ENCODE peak calls at places on chromosomes 5 and 9, in eight cellular contexts. O is endothelial cell of umbilical vein, F is breast epithelium, T is transverse colon, Q is ovary, D is spleen, X is adrenal gland, I is IMR-90. M is an unnamed sample.

GRCh38 chr5:181245427-181246275 is 1.9 kb upstream of the RACK1 start:
- DNase-seq in O (no peak), F (no peak), T (peak; percentile 31), Q (no peak), D (peak; percentile 81), X (no peak), I (no peak), M (peak; percentile 38)

GRCh38 chr9:127138444-127138843 is 16.0 kb upstream of the ANGPTL2 start:
- DNase-seq in O (no peak), F (no peak), T (no peak), Q (peak; percentile 7), D (no peak), X (no peak), I (no peak), M (no peak)

GRCh38 chr5:167571824-167572223 is 719.6 kb upstream of the WWC1 start:
- DNase-seq in O (no peak), F (no peak), T (no peak), Q (no peak), D (no peak), X (no peak), I (no peak), M (no peak)

GRCh38 chr9:120610975-120611689 is 31.2 kb upstream of the CDK5RAP2 start:
- DNase-seq in O (no peak), F (no peak), T (no peak), Q (no peak), D (no peak), X (no peak), I (no peak), M (no peak)

GRCh38 chr9:84513981-84514380 is 155.5 kb upstream of the NTRK2 start:
- DNase-seq in O (no peak), F (no peak), T (no peak), Q (no peak), D (no peak), X (no peak), I (no peak), M (no peak)

GRCh38 chr9:11064853-11065252 is 452.1 kb upstream of the PTPRD start:
- DNase-seq in O (no peak), F (no peak), T (no peak), Q (no peak), D (no peak), X (no peak), I (no peak), M (no peak)

GRCh38 chr5:173893192-173893561 is 5.0 kb downstream of the CPEB4 start:
- DNase-seq in O (no peak), F (no peak), T (no peak), Q (no peak), D (no peak), X (no peak), I (no peak), M (no peak)

GRCh38 chr9:113992994-113993393 is 85.1 kb downstream of the AMBP start:
- DNase-seq in O (no peak), F (peak; percentile 22), T (no peak), Q (no peak), D (peak; percentile 66), X (no peak), I (no peak), M (no peak)

GRCh38 chr9:17481565-17481964 is 97.3 kb upstream of the SH3GL2 start:
- DNase-seq in O (no peak), F (no peak), T (no peak), Q (no peak), D (peak; percentile 41), X (no peak), I (no peak), M (no peak)

GRCh38 chr9:13915131-13915530 is 398.8 kb downstream of the NFIB start:
- DNase-seq in O (no peak), F (no peak), T (no peak), Q (no peak), D (no peak), X (no peak), I (no peak), M (no peak)

GRCh38 chr9:36402536-36402935 is 2.5 kb upstream of the RNF38 start:
- DNase-seq in O (no peak), F (no peak), T (no peak), Q (no peak), D (no peak), X (no peak), I (no peak), M (no peak)

GRCh38 chr9:131651160-131651559 is 88.7 kb downstream of the RAPGEF1 start:
- DNase-seq in O (no peak), F (no peak), T (no peak), Q (no peak), D (no peak), X (no peak), I (no peak), M (no peak)

GRCh38 chr9:37650873-37651768 is at the start of gene FRMPD1:
- DNase-seq in O (peak; percentile 39), F (peak; percentile 63), T (peak; percentile 81), Q (peak; percentile 22), D (peak; percentile 89), X (peak; percentile 71), I (peak; percentile 14), M (peak; percentile 76)

GRCh38 chr5:138082033-138082432 is 1.8 kb upstream of the WNT8A start:
- DNase-seq in O (no peak), F (no peak), T (no peak), Q (no peak), D (peak; percentile 24), X (no peak), I (no peak), M (no peak)

GRCh38 chr5:89028579-89029272 is 145.7 kb upstream of the MEF2C start:
- DNase-seq in O (no peak), F (no peak), T (no peak), Q (no peak), D (no peak), X (no peak), I (peak; percentile 13), M (no peak)

GRCh38 chr5:93622240-93622885 is 39.3 kb downstream of the NR2F1 start:
- DNase-seq in O (no peak), F (no peak), T (no peak), Q (peak; percentile 45), D (no peak), X (peak; percentile 47), I (peak; percentile 77), M (no peak)

GRCh38 chr5:67879619-67880357 is 335.8 kb upstream of the PIK3R1 start:
- DNase-seq in O (no peak), F (no peak), T (no peak), Q (no peak), D (no peak), X (no peak), I (no peak), M (no peak)

GRCh38 chr5:150394103-150394502 is 18.6 kb downstream of the CD74 start:
- DNase-seq in O (peak; percentile 11), F (no peak), T (no peak), Q (no peak), D (no peak), X (no peak), I (peak; percentile 84), M (no peak)

GRCh38 chr5:160197341-160198147 is 31.8 kb upstream of the FABP6 start:
- DNase-seq in O (peak; percentile 13), F (no peak), T (no peak), Q (no peak), D (no peak), X (peak; percentile 53), I (peak; percentile 44), M (peak; percentile 8)

GRCh38 chr5:176740702-176741565 is 69.4 kb upstream of the UNC5A start:
- DNase-seq in O (no peak), F (peak; percentile 46), T (no peak), Q (no peak), D (peak; percentile 64), X (no peak), I (no peak), M (no peak)

GRCh38 chr9:71760901-71761300 is 7.4 kb downstream of the CEMIP2 start:
- DNase-seq in O (no peak), F (no peak), T (no peak), Q (no peak), D (no peak), X (peak; percentile 83), I (no peak), M (no peak)

GRCh38 chr9:136860529-136860928 is 5.6 kb downstream of the EDF1 start:
- DNase-seq in O (no peak), F (no peak), T (peak; percentile 42), Q (no peak), D (peak; percentile 62), X (no peak), I (no peak), M (no peak)
- TF ChIP-seq POLR2A in O (no peak), F (no peak), T (no peak), Q (no peak), D (no peak), X (no peak), I (no peak), M (no peak)

DNA sequence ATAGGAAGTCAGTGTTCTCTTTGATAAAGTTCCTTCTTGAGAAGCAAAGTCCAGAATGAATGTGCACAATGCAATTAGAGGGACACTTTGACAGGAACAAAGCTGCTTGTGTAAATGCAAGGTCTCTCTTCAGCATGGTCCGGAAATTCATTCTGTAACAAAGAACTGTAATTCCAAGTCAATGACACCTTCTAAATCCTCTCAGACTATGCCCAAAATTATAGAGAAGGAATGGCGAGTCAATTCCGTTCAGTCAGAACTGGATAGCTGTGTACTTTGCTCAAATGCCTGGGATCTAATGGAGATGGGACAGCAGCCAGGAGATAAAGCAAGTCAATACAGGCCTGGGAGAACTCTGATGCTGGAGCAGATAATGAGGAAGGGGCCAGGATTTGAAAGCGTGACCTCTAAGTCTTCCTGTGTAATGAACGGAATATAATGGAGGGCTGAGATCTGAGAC is 96.4 kb upstream of the SPRY4 start:
- DNase-seq in O (peak; percentile 39), F (no peak), T (peak; percentile 42), Q (no peak), D (no peak), X (no peak), I (no peak), M (no peak)
- H3K36me3 ChIP-seq in O (no peaks in the 10 kb centered on the region), F (no peaks in the 10 kb centered on the region), T (no peaks in the 10 kb centered on the region), Q (no peaks in the 10 kb centered on the region), D (no peaks in the 10 kb centered on the region), X (no peaks in the 10 kb centered on the region), I (no peaks in the 10 kb centered on the region), M (no peaks in the 10 kb centered on the region)

DNA sequence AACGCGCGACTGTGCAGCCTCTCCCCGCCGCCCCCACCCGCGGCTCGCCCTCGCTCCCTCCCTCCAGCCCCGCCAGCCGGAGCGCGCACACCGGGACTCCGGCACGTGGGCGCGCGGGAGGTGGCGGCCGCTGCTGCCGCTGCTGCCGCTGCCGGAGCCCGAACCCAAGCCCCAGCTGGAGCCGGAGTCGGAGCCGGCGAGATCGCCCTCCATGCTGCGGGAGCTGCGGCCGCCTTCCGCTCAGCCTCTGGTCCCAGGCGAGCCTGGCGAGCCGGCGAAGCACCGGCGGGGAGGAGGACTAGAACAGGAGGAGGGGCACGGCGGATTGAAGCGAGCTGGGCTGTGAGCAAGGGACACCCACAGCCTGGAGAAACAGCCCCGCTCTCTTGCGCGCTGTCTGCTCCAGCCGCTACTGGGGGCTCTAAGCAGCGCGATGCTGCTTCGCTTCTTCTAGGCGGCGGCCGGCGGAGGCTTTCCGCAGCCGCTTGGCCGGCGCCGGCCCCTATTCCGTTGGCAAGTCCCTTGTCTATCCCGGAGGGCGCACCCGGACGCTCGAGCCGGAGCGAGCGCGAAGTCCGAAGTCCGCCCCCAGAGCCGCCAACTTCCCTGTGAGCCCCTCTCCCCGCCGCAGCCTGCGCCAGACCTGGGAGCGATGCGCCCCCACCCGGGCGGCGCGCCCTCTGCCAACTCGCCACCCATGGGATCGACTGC is 598.7 kb upstream of the SGCD start:
- DNase-seq in O (no peak), F (peak; percentile 63), T (peak; percentile 52), Q (peak; percentile 39), D (peak; percentile 72), X (peak; percentile 35), I (peak; percentile 16), M (peak; percentile 66)
- TF ChIP-seq POLR2A in O (no peak), F (no peak), T (no peak), Q (no peak), D (no peak), X (no peak), I (no peak), M (no peak)

GRCh38 chr5:77046416-77047073 is 16.3 kb downstream of the AGGF1 start:
- DNase-seq in O (no peak), F (no peak), T (no peak), Q (no peak), D (no peak), X (no peak), I (no peak), M (no peak)
- H3K36me3 ChIP-seq in O (no peaks in the 10 kb centered on the region), F (no peaks in the 10 kb centered on the region), T (no peaks in the 10 kb centered on the region), Q (no peaks in the 10 kb centered on the region), D (peaks cover 39% of the 10 kb centered on the region), X (no peaks in the 10 kb centered on the region), I (peaks cover 11% of the 10 kb centered on the region), M (peaks cover 17% of the 10 kb centered on the region)